ENCODE peak calls at places on chromosomes 1 and 21, in four cellular contexts. T is kidney epithelial cell; B is CD8-positive, alpha-beta T cell; X is fibroblast of villous mesenchyme. Y is an unnamed sample.

GRCh38 chr1:42745851-42746250 is 5.8 kb upstream of the CLDN19 start:
- DNase-seq in X (peak; percentile 42), T (no peak), B (no peak), Y (peak; percentile 88)

GRCh38 chr1:5376538-5377247 is 615.5 kb downstream of the NPHP4 start:
- DNase-seq in X (no peak), B (no peak), T (no peak), Y (no peak)

GRCh38 chr1:185440877-185441276 is 123.8 kb upstream of the IVNS1ABP start:
- DNase-seq in T (peak; percentile 79), X (peak; percentile 38), B (no peak), Y (peak; percentile 97)

GRCh38 chr1:151508721-151509292 is 2.4 kb upstream of the CGN start:
- DNase-seq in B (no peak), X (no peak), T (no peak), Y (peak; percentile 48)

GRCh38 chr1:218705391-218705790 is 360.3 kb downstream of the TGFB2 start:
- DNase-seq in B (no peak), T (peak; percentile 16), X (no peak), Y (no peak)

GRCh38 chr1:229758101-229759036 is 132.3 kb downstream of the URB2 start:
- DNase-seq in X (no peak), T (peak; percentile 23), B (no peak), Y (no peak)

GRCh38 chr1:58057820-58058219 is 488.7 kb downstream of the OMA1 start:
- DNase-seq in X (no peak), T (no peak), B (no peak), Y (no peak)

GRCh38 chr21:32371913-32372314 is 20.9 kb downstream of the URB1 start:
- DNase-seq in T (no peak), X (peak; percentile 89), B (no peak), Y (no peak)

GRCh38 chr1:43445618-43446387 is 7.9 kb downstream of the HYI start:
- DNase-seq in X (no peak), T (no peak), B (no peak), Y (no peak)

GRCh38 chr1:67695963-67696362 is 11.0 kb downstream of the GADD45A start:
- DNase-seq in B (no peak), X (no peak), T (no peak), Y (no peak)

GRCh38 chr1:43872280-43872679 is 61.3 kb upstream of the ARTN start:
- DNase-seq in X (no peak), T (no peak), B (no peak), Y (no peak)

GRCh38 chr1:20730690-20731056 is 1.8 kb downstream of the SH2D5 start:
- DNase-seq in B (no peak), X (no peak), T (no peak), Y (no peak)

GRCh38 chr1:62038594-62039284 is 155.9 kb upstream of the L1TD1 start:
- DNase-seq in X (no peak), T (no peak), B (no peak), Y (no peak)

GRCh38 chr1:22708777-22709176 is 1.9 kb upstream of the EPHB2 start:
- DNase-seq in X (no peak), T (no peak), B (no peak), Y (no peak)

GRCh38 chr1:62433861-62434611 is 2.8 kb upstream of the USP1 start:
- DNase-seq in B (no peak), X (no peak), T (no peak), Y (no peak)

GRCh38 chr1:29482991-29483390 is 246.7 kb downstream of the PTPRU start:
- DNase-seq in T (no peak), X (no peak), B (no peak), Y (no peak)

GRCh38 chr1:6082430-6082971 is 36.8 kb downstream of the KCNAB2 start:
- DNase-seq in B (no peak), X (peak; percentile 13), T (no peak), Y (no peak)

GRCh38 chr21:45866473-45867010 is 115.0 kb upstream of the COL6A1 start:
- DNase-seq in B (no peak), X (no peak), T (no peak), Y (no peak)

GRCh38 chr1:118992426-118992825 is 4.3 kb upstream of the TBX15 start:
- DNase-seq in B (no peak), X (no peak), T (no peak), Y (no peak)

GRCh38 chr1:229998980-229999379 is 68.1 kb upstream of the GALNT2 start:
- DNase-seq in B (no peak), X (no peak), T (no peak), Y (no peak)

GRCh38 chr21:23601549-23601948 is 2005.7 kb downstream of the MRPL39 start:
- DNase-seq in X (no peak), T (no peak), B (no peak), Y (no peak)

GRCh38 chr21:43767980-43768867 is 7.9 kb downstream of the CSTB start:
- DNase-seq in X (peak; percentile 91), T (peak; percentile 67), B (no peak), Y (peak; percentile 93)

GRCh38 chr1:94648225-94649007 is 106.9 kb upstream of the F3 start:
- DNase-seq in X (peak; percentile 100), B (no peak), T (peak; percentile 72), Y (peak; percentile 99)
- H3K4me3 ChIP-seq in X (no peak overlapping the region), B (no peak overlapping the region), T (no peak overlapping the region), Y (peak overlapping the region; percentile 8)

GRCh38 chr1:168092566-168093355 is 44.0 kb downstream of the GPR161 start:
- DNase-seq in T (no peak), B (no peak), X (peak; percentile 40), Y (no peak)
- TF ChIP-seq CTCF in T (peak; percentile 30), B (no peak), X (peak; percentile 41), Y (peak; percentile 54)

DNA sequence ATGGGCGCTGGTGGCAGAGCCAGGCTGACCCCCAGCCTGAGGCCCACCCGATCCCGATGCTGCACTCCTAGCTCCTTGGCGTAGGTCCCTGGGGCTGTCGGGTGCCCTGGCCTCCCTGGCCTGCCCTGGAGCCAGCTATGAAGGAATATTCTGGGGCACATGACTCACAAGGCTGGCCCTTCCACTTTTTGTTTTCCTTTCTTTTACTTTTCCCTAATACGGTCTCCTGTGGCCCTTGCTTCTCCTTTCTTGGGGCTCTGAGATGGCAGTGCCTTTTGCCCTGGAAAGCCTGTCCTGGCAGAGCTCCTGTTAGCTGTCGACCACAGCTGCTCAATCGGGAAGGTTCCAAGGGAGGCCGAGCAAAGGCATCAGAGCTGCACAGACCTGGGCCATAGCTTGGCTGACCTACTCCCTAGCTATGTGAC is 22.1 kb downstream of the ARHGEF10L start:
- DNase-seq in T (no peak), B (no peak), X (no peak), Y (no peak)
- H3K4me3 ChIP-seq in T (no peak overlapping the region), B (no peak overlapping the region), X (no peak overlapping the region), Y (no peak overlapping the region)

GRCh38 chr1:109649380-109649987 is 6.4 kb upstream of the GSTM4 start:
- DNase-seq in T (no peak), B (no peak), X (peak; percentile 75), Y (no peak)
- TF ChIP-seq CTCF in T (no peak), B (no peak), X (peak; percentile 56), Y (peak; percentile 7)

DNA sequence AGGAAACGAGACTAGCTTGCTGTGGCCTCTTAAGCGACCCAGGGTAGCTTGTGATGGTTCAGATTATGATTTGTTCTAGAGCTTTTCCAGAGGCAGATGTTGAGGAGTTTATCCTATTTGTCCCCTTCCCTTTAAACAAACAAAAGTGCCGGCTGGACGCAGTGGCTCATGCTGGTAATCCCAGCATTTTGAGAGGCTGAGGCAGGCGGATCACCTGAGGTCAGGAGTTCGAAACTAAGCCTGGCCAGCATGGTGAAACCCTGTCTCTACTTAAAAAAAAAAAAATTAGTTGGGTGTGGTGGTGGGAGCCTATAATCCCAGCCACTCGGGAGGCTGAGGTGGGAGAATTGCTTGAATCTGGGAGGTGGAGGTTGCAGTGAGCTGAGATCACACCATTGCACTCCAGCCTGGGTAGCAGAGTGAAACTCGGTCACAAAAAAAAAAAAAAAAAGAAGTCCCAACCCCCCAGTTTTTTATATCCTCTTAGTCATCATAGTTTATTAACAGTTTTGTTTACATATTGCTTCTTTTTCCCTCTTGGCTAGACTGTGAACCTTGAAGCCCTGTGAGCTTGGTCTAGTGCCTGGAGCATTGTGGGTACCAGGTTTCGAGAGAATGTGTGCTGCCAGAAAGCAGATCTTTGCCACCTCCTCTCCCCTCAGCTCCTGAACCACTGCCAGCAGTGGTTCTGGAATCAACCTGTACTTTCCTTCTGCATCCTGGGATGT is 29.8 kb downstream of the MAPKAPK2 start:
- DNase-seq in X (peak; percentile 87), B (no peak), T (no peak), Y (no peak)
- H3K4me3 ChIP-seq in X (no peak overlapping the region), B (no peak overlapping the region), T (no peak overlapping the region), Y (no peak overlapping the region)

DNA sequence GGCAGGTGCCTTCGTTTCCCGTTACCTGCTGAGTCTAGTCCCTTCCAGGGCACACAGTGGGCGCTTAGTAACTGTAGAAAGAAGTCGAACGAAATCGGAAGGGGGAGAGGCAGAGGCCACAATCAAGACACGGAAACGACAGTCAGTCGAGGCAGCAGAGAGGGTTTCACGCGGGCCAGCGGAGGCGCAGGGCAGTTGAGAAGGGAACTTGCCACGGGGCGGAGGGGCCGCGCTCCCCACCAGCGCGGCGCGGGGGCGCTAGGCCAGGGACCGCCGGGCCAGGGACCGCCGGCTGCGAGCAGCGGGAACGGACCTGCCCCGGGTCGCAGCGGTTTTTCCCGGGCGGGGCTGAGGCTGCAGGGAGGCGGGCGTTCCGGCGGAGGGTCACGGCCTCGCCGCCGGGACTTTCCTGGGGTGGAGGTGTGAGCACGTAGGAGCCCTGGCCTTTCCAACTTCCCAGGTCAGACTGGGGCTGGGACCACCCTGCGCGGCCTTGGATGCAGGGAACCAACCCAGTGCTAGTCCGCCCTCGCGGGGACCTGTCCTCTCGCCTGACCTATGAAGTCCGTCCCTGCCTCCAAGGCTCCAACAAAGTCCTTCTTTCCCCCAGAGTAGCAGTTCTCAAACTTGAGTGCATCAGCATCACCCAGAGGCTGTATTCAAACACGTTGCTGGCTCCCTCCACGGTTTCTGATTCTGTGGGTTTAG is 150.1 kb upstream of the FGGY start:
- DNase-seq in T (no peak), B (peak; percentile 47), X (no peak), Y (no peak)
- TF ChIP-seq CTCF in T (peak; percentile 4), B (peak; percentile 23), X (peak; percentile 4), Y (peak; percentile 9)

DNA sequence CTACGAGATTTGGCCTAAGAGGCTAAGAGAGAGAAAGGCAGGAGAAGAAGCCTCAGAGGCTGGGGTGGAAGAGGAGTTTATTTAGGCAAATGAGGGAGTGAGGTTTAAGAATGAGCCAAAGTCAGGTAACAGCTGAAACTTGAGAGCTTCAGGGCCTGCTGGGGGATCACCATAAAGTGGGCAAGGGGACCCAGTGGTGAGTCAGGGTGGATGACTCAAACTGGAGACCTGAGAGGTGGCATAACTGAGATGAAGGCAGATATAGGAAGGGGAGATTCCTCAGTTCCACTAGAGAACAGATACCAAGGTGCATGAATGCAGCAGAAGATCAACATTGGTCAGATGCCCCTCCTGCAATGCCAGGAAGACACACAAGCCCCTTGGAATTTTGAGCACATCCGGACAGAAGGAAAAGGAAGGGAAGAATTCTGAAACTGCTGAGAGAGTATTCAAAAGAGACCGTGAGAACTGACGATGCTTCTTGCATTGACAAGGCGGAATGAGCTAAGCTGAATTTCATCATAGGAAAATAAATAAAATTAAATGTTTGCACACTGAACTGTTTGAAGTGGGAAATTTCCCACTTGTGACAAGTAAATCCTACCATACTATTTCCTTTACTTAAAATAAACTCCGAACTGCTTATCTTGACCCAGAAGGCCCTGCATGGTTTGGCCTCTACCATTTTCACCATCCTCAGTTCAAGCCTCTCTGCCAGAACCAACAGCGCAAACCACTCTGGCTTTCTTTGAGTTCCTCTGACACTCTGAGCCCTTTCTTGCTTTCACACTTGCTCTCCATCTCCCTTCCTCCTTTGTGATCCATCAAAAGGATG is 94.1 kb downstream of the NMNAT2 start:
- DNase-seq in X (no peak), T (no peak), B (no peak), Y (no peak)
- H3K4me3 ChIP-seq in X (no peak overlapping the region), T (no peak overlapping the region), B (no peak overlapping the region), Y (no peak overlapping the region)